ENCODE peak calls at places on chromosomes 3 and 15, in six cellular contexts. A is NCI-H460; S is colonic mucosa; J is iPS-NIHi11; U is endothelial cell; G is activated CD4-positive, alpha-beta T cell treated with anti-CD3 and anti-CD28 coated beads, Interleukin-2, amount 10 ng/mL, durations not matched to agents 7 days and 5 days. H is an unnamed sample.

GRCh38 chr3:187648177-187648576 is 22.0 kb downstream of the SST start:
- DNase-seq in A (no peak), S (no peak), J (no peak), U (no peak), G (no peak), H (no peak)

GRCh38 chr3:114624676-114625181 is 330.9 kb downstream of the TIGIT start:
- DNase-seq in A (peak; percentile 83), S (peak; percentile 58), J (peak; percentile 31), U (no peak), G (no peak), H (peak; percentile 75)

GRCh38 chr3:161914703-161915102 is 418.1 kb downstream of the OTOL1 start:
- DNase-seq in A (peak; percentile 58), S (peak; percentile 19), J (peak; percentile 45), U (peak; percentile 20), G (no peak), H (peak; percentile 21)

GRCh38 chr3:51621091-51621892 is 49.8 kb upstream of the TEX264 start:
- DNase-seq in A (no peak), S (no peak), J (no peak), U (no peak), G (no peak), H (no peak)

GRCh38 chr3:63656791-63657190 is 4.3 kb downstream of the SNTN start:
- DNase-seq in A (no peak), S (no peak), J (no peak), U (no peak), G (no peak), H (no peak)

GRCh38 chr3:107065094-107065861 is 312.0 kb upstream of the CCDC54 start:
- DNase-seq in A (no peak), S (no peak), J (no peak), U (peak; percentile 15), G (no peak), H (no peak)

GRCh38 chr15:50798684-50799083 is 33.2 kb upstream of the SPPL2A start:
- DNase-seq in A (no peak), S (peak; percentile 56), J (no peak), U (no peak), G (no peak), H (no peak)

GRCh38 chr3:7193271-7193670 is 332.4 kb downstream of the GRM7 start:
- DNase-seq in A (no peak), S (no peak), J (no peak), U (no peak), G (no peak), H (no peak)

GRCh38 chr3:66712210-66712609 is 211.4 kb upstream of the LRIG1 start:
- DNase-seq in A (no peak), S (no peak), J (no peak), U (no peak), G (no peak), H (no peak)

GRCh38 chr15:85336870-85337269 is 43.5 kb upstream of the AKAP13 start:
- DNase-seq in A (no peak), S (no peak), J (no peak), U (no peak), G (no peak), H (no peak)

GRCh38 chr15:82810061-82810862 is 834 bp downstream of the WHAMM start:
- DNase-seq in A (no peak), S (peak; percentile 25), J (peak; percentile 47), U (peak; percentile 52), G (peak; percentile 36), H (peak; percentile 24)

GRCh38 chr15:43404130-43404529 is 33.2 kb downstream of the TUBGCP4 start:
- DNase-seq in A (no peak), S (no peak), J (no peak), U (no peak), G (no peak), H (no peak)

GRCh38 chr15:80893777-80894176 is 95.8 kb downstream of the MESD start:
- DNase-seq in A (no peak), S (peak; percentile 30), J (no peak), U (no peak), G (no peak), H (peak; percentile 47)

GRCh38 chr15:43329222-43329959 is 982 bp downstream of the LCMT2 start:
- DNase-seq in A (no peak), S (peak; percentile 51), J (no peak), U (no peak), G (peak; percentile 17), H (no peak)

GRCh38 chr3:57577786-57578185 is 19.4 kb downstream of the ARF4 start:
- DNase-seq in A (no peak), S (no peak), J (no peak), U (no peak), G (no peak), H (no peak)

GRCh38 chr3:30680789-30681188 is 74.4 kb downstream of the TGFBR2 start:
- DNase-seq in A (no peak), S (no peak), J (peak; percentile 29), U (no peak), G (no peak), H (no peak)

GRCh38 chr15:59420986-59421618 is 16.9 kb upstream of the FAM81A start:
- DNase-seq in A (no peak), S (peak; percentile 4), J (peak; percentile 66), U (peak; percentile 46), G (no peak), H (peak; percentile 38)

GRCh38 chr3:87025636-87026035 is 34.7 kb upstream of the VGLL3 start:
- DNase-seq in A (no peak), S (no peak), J (no peak), U (no peak), G (no peak), H (no peak)

GRCh38 chr3:187188931-187189330 is 8.4 kb upstream of the RTP1 start:
- DNase-seq in A (no peak), S (no peak), J (no peak), U (no peak), G (no peak), H (no peak)

GRCh38 chr15:63923993-63924950 is 90.5 kb upstream of the HERC1 start:
- DNase-seq in A (no peak), S (no peak), J (no peak), U (no peak), G (no peak), H (peak; percentile 34)

GRCh38 chr3:179151474-179151873 is 3.3 kb downstream of the PIK3CA start:
- DNase-seq in A (no peak), S (no peak), J (no peak), U (no peak), G (no peak), H (no peak)

GRCh38 chr3:114480442-114480841 is 186.6 kb downstream of the TIGIT start:
- DNase-seq in A (no peak), S (no peak), J (no peak), U (no peak), G (no peak), H (no peak)

GRCh38 chr15:48866141-48866563 is 11.8 kb upstream of the EID1 start:
- DNase-seq in A (peak; percentile 80), S (no peak), J (no peak), U (no peak), G (no peak), H (no peak)

GRCh38 chr15:39358441-39359041 is 222.3 kb upstream of the THBS1 start:
- DNase-seq in A (no peak), S (no peak), J (no peak), U (no peak), G (no peak), H (no peak)

GRCh38 chr15:69555080-69555479 is 102.5 kb downstream of the RPLP1 start:
- DNase-seq in A (no peak), S (no peak), J (no peak), U (no peak), G (no peak), H (no peak)

GRCh38 chr15:60590935-60591490 is 112.1 kb upstream of the ICE2 start:
- DNase-seq in A (no peak), S (peak; percentile 43), J (peak; percentile 43), U (peak; percentile 57), G (peak; percentile 54), H (peak; percentile 80)

GRCh38 chr15:65767895-65768294 is 24.2 kb downstream of the DENND4A start:
- DNase-seq in A (no peak), S (no peak), J (no peak), U (no peak), G (peak; percentile 41), H (no peak)

GRCh38 chr3:125511420-125512094 is 8.4 kb downstream of the SNX4 start:
- DNase-seq in A (no peak), S (no peak), J (no peak), U (no peak), G (no peak), H (no peak)

GRCh38 chr15:69140306-69140705 is 20.1 kb upstream of the GLCE start:
- DNase-seq in A (no peak), S (no peak), J (no peak), U (no peak), G (no peak), H (no peak)